ENCODE peak calls at places on chromosome 22, in four cellular contexts. Y is C1 segment of cervical spinal cord; H is activated CD4-positive, alpha-beta T cell treated with anti-CD3 and anti-CD28 coated beads, Interleukin-2, amount 10 ng/mL, durations not matched to agents 7 days and 5 days; I is Daoy. E is an unnamed sample.

GRCh38 chr22:40620464-40621046 is 16.0 kb downstream of the MRTFA start:
- DNase-seq in Y (no peak), I (peak), H (no peak), E (no peak)

GRCh38 chr22:49417326-49417725 is 410.3 kb downstream of the BRD1 start:
- DNase-seq in I (no peak), Y (no peak), H (no peak), E (no peak)

GRCh38 chr22:40826984-40827741 is 8.0 kb upstream of the SLC25A17 start:
- DNase-seq in H (no peak), I (no peak), Y (no peak), E (no peak)

GRCh38 chr22:20610243-20610686 is 102.9 kb downstream of the MED15 start:
- DNase-seq in I (no peak), Y (no peak), H (no peak), E (no peak)

GRCh38 chr22:38177926-38178604 is 3.6 kb downstream of the PLA2G6 start:
- DNase-seq in I (peak), Y (peak), H (no peak), E (no peak)

GRCh38 chr22:38051900-38052862 is 5.0 kb upstream of the PICK1 start:
- DNase-seq in Y (peak), H (peak), I (peak), E (peak)

GRCh38 chr22:19082793-19083192 is 39.4 kb downstream of the DGCR2 start:
- DNase-seq in I (no peak), Y (no peak), H (no peak), E (no peak)

GRCh38 chr22:50683994-50684371 is 11.4 kb downstream of the SHANK3 start:
- DNase-seq in Y (no peak), I (no peak), H (no peak), E (no peak)

GRCh38 chr22:46749682-46750529 is 11.9 kb upstream of the CERK start:
- DNase-seq in I (peak), H (no peak), Y (no peak), E (no peak)

GRCh38 chr22:25388415-25388814 is 169.0 kb downstream of the CRYBB2 start:
- DNase-seq in Y (no peak), I (no peak), H (no peak), E (no peak)

GRCh38 chr22:45096256-45096907 is 67.3 kb upstream of the NUP50 start:
- DNase-seq in H (peak), Y (peak), I (peak), E (peak)

GRCh38 chr22:43566021-43566420 is 154.2 kb downstream of the MPPED1 start:
- DNase-seq in H (no peak), Y (no peak), I (no peak), E (no peak)

GRCh38 chr22:43592470-43592869 is 180.7 kb downstream of the MPPED1 start:
- DNase-seq in Y (no peak), H (no peak), I (no peak), E (no peak)

GRCh38 chr22:18091478-18091877 is 13.7 kb downstream of the PEX26 start:
- DNase-seq in I (no peak), H (no peak), Y (no peak), E (no peak)

GRCh38 chr22:41394012-41394356 is 12.2 kb downstream of the TEF start:
- DNase-seq in H (no peak), I (no peak), Y (no peak), E (no peak)

GRCh38 chr22:44259366-44260215 is 53.2 kb downstream of the SHISAL1 start:
- DNase-seq in I (no peak), Y (no peak), H (no peak), E (no peak)

GRCh38 chr22:47599753-47600152 is 837.3 kb downstream of the TBC1D22A start:
- DNase-seq in I (no peak), Y (no peak), H (no peak), E (no peak)

GRCh38 chr22:45552580-45553332 is 50.1 kb downstream of the FBLN1 start:
- DNase-seq in Y (no peak), I (peak), H (no peak), E (no peak)

GRCh38 chr22:21829523-21829922 is 37.9 kb downstream of the MAPK1 start:
- DNase-seq in I (no peak), Y (no peak), H (no peak), E (no peak)

GRCh38 chr22:44645531-44645930 is 56.5 kb upstream of the PRR5 start:
- DNase-seq in Y (no peak), H (no peak), I (no peak), E (no peak)

GRCh38 chr22:48496226-48496845 is 1331.3 kb downstream of the BRD1 start:
- DNase-seq in H (no peak), Y (no peak), I (no peak), E (no peak)

GRCh38 chr22:23682082-23682481 is 8.7 kb upstream of the RGL4 start:
- DNase-seq in H (no peak), I (no peak), Y (no peak), E (no peak)

GRCh38 chr22:35900483-35901168 is 128.0 kb downstream of the RBFOX2 start:
- DNase-seq in I (peak), Y (no peak), H (no peak), E (no peak)

GRCh38 chr22:31313366-31314147 is 21.3 kb upstream of the PIK3IP1 start:
- DNase-seq in Y (peak), I (peak), H (peak), E (peak)

GRCh38 chr22:45262931-45263789 is 21.6 kb upstream of the UPK3A start:
- DNase-seq in Y (no peak), H (no peak), I (no peak), E (peak)

GRCh38 chr22:49158741-49159564 is 668.7 kb downstream of the BRD1 start:
- DNase-seq in I (no peak), H (no peak), Y (no peak), E (no peak)

GRCh38 chr22:21624120-21624879 is 5.5 kb downstream of the YDJC start:
- DNase-seq in H (peak), Y (no peak), I (peak), E (peak)

GRCh38 chr22:32411388-32411787 is 659 bp downstream of the RTCB start:
- DNase-seq in I (peak), Y (no peak), H (peak), E (no peak)

GRCh38 chr22:30828187-30829155 is 133.8 kb downstream of the OSBP2 start:
- DNase-seq in H (no peak), I (no peak), Y (no peak), E (no peak)